ENCODE peak calls at places on chromosome 6, in seven cellular contexts. N, W, M, O, R, I and Y are unnamed samples.

GRCh38 chr6:56370591-56371198 is 123.3 kb upstream of the COL21A1 start:
- DNase-seq in N (no peak), W (no peak), M (no peak), O (peak), R (no peak), I (no peak), Y (no peak)

GRCh38 chr6:122130026-122130348 is 269.5 kb upstream of the HSF2 start:
- DNase-seq in N (no peak), W (no peak), M (no peak), O (no peak), R (no peak), I (no peak), Y (no peak)

GRCh38 chr6:118791499-118791898 is 102.5 kb upstream of the ASF1A start:
- DNase-seq in N (no peak), W (no peak), M (no peak), O (no peak), R (no peak), I (no peak), Y (no peak)

GRCh38 chr6:102571236-102571908 is 1177.9 kb downstream of the GRIK2 start:
- DNase-seq in N (no peak), W (no peak), M (no peak), O (no peak), R (no peak), I (peak), Y (no peak)

GRCh38 chr6:131199568-131200272 is 64.5 kb downstream of the AKAP7 start:
- DNase-seq in N (no peak), W (peak), M (peak), O (peak), R (peak), I (peak), Y (no peak)

GRCh38 chr6:161423271-161423670 is 149.4 kb upstream of the AGPAT4 start:
- DNase-seq in N (no peak), W (no peak), M (no peak), O (no peak), R (no peak), I (no peak), Y (no peak)

GRCh38 chr6:1039191-1039590 is 272.7 kb upstream of the FOXQ1 start:
- DNase-seq in N (no peak), W (no peak), M (no peak), O (peak), R (no peak), I (no peak), Y (no peak)

GRCh38 chr6:96015791-96016776 is at the start of gene FUT9:
- DNase-seq in N (no peak), W (peak), M (no peak), O (no peak), R (no peak), I (peak), Y (no peak)

GRCh38 chr6:83047065-83047754 is 18.4 kb downstream of the UBE3D start:
- DNase-seq in N (no peak), W (no peak), M (no peak), O (no peak), R (no peak), I (peak), Y (no peak)

GRCh38 chr6:161631676-161632194 is 357.9 kb upstream of the AGPAT4 start:
- DNase-seq in N (no peak), W (no peak), M (no peak), O (no peak), R (no peak), I (no peak), Y (peak)

GRCh38 chr6:17305219-17306001 is 24.2 kb downstream of the RBM24 start:
- DNase-seq in N (no peak), W (no peak), M (no peak), O (no peak), R (no peak), I (peak), Y (no peak)

GRCh38 chr6:111573118-111573883 is 32.4 kb downstream of the TRAF3IP2 start:
- DNase-seq in N (no peak), W (no peak), M (no peak), O (no peak), R (no peak), I (no peak), Y (peak)

GRCh38 chr6:70280462-70280861 is 22.4 kb downstream of the COL9A1 start:
- DNase-seq in N (no peak), W (peak), M (no peak), O (peak), R (no peak), I (peak), Y (no peak)

GRCh38 chr6:119347466-119348307 is 1.9 kb downstream of the MAN1A1 start:
- DNase-seq in N (no peak), W (peak), M (no peak), O (peak), R (peak), I (peak), Y (no peak)

GRCh38 chr6:83815631-83816030 is 37.5 kb upstream of the RIPPLY2 start:
- DNase-seq in N (no peak), W (no peak), M (no peak), O (no peak), R (no peak), I (no peak), Y (no peak)

GRCh38 chr6:47700051-47700450 is 1.7 kb downstream of the ADGRF4 start:
- DNase-seq in N (no peak), W (no peak), M (no peak), O (no peak), R (no peak), I (no peak), Y (no peak)

GRCh38 chr6:113644861-113645575 is 212.1 kb upstream of the MARCKS start:
- DNase-seq in N (no peak), W (no peak), M (peak), O (no peak), R (no peak), I (no peak), Y (no peak)

GRCh38 chr6:56345539-56346090 is 98.2 kb upstream of the COL21A1 start:
- DNase-seq in N (no peak), W (no peak), M (no peak), O (no peak), R (no peak), I (no peak), Y (no peak)

GRCh38 chr6:1232578-1232977 is 79.3 kb upstream of the FOXQ1 start:
- DNase-seq in N (no peak), W (no peak), M (no peak), O (no peak), R (no peak), I (no peak), Y (no peak)

GRCh38 chr6:108113557-108114519 is 39.3 kb upstream of the OSTM1 start:
- DNase-seq in N (no peak), W (no peak), M (peak), O (no peak), R (no peak), I (peak), Y (peak)

DNA sequence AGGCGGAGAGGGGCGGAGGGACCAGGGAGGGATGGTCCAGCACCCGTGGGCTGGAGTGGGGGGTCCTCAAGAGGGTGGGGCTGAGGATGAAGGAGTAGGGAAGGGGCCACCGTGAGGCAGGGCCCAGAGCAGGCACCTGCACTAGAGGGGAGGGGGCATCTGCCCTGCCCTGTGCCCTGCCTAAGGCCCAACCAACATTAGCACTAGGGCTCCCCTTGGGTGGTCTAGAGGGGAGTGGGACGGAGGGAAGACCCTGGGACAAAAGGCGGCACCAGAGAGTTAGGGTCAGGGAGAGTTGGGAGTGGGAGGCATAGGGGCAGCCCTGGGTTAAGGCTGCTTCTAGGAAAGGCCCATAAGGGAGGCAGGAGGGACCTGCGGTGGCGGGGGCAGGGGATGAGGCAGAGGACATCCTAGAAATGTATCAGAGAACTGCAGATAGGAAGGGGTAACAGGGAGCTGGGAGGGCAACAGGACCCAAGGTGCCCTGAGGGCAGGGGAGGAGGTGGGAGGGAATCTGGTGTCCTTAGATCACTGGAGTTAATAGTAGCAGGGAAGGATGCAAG is 24.5 kb downstream of the HLA-F start:
- DNase-seq in N (no peak), W (no peak), M (no peak), O (no peak), R (no peak), I (peak), Y (no peak)
- H3K4me3 ChIP-seq in N (peak), W (peak), M (peak), O (no peak), R (no peak), I (peak), Y (peak)

GRCh38 chr6:136611133-136611532 is 60.9 kb upstream of the MAP7 start:
- DNase-seq in N (no peak), W (no peak), M (peak), O (no peak), R (no peak), I (no peak), Y (no peak)
- TF ChIP-seq POLR2AphosphoS5 in N (no peak), W (no peak), M (no peak), O (no peak), R (no peak), I (no peak), Y (no peak)

DNA sequence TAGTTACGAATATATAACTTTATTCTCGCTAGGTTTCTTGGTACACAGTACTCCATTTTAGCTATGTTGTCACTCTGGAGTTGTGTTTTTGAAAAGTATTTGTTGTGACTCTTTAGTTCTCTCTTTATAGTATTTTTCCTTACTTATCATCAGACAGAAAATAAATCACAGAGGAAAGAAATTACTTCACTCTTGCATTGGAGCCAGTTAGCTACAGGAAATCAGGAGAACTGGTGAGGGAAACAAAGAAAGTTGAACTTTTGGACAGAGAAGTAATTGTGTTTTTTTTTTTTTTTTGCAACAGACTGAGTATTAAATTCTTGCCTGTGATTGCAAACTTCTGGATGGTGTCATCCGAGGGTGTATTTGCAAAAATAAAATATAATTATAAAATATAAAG is 34.0 kb downstream of the DSE start:
- DNase-seq in N (no peak), W (no peak), M (no peak), O (no peak), R (no peak), I (no peak), Y (no peak)
- H3K4me3 ChIP-seq in N (no peak), W (no peak), M (no peak), O (no peak), R (no peak), I (no peak), Y (no peak)

GRCh38 chr6:44493132-44493531 is 105.6 kb downstream of the CDC5L start:
- DNase-seq in N (no peak), W (no peak), M (no peak), O (no peak), R (no peak), I (no peak), Y (no peak)

GRCh38 chr6:44493593-44493992 is 106.1 kb downstream of the CDC5L start:
- DNase-seq in N (no peak), W (no peak), M (no peak), O (no peak), R (no peak), I (no peak), Y (no peak)

GRCh38 chr6:44487611-44488010 is 100.1 kb downstream of the CDC5L start:
- DNase-seq in N (no peak), W (no peak), M (no peak), O (no peak), R (no peak), I (no peak), Y (no peak)

GRCh38 chr6:44487002-44487401 is 99.5 kb downstream of the CDC5L start:
- DNase-seq in N (no peak), W (no peak), M (no peak), O (no peak), R (no peak), I (no peak), Y (no peak)

DNA sequence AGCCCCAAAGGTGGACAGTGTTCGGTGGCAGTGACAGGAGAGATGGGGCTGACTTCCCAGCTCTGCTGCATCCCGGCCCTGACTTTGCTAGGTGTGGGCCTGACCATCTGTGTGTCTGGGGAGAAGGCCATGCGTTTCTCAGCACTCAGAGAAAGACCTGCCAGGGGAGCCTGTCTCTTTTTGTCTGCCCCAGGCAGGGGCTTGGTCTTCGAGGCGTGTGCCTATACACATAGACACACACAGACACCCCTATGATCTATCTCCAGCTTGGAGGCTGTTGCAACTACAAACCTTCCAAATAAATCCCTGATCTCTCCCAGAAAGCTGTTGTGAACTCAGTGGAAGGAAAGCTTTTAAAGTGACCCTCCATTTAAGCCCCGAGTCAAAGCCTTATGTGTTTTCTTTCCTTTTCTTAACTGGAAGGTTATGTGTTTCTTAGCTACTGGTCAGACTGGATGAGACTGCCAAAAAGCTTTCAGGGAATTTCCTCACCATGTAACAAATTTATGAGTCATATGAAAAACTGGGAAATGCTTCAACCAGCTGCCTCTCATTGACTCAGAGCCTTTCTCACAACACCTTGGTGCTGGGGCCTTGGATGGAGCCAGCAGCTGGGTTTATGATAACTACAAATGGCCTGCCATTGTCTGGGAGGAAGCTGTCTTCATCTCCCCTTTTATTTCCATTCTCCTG is 102.6 kb downstream of the CDC5L start:
- DNase-seq in N (no peak), W (no peak), M (peak), O (no peak), R (no peak), I (no peak), Y (no peak)
- TF ChIP-seq POLR2AphosphoS5 in N (peak), W (no peak), M (no peak), O (no peak), R (no peak), I (no peak), Y (no peak)

GRCh38 chr6:37520926-37521325 is 21.2 kb upstream of the CCDC167 start:
- DNase-seq in N (no peak), W (peak), M (no peak), O (no peak), R (no peak), I (no peak), Y (no peak)
- H3K4me3 ChIP-seq in N (no peak), W (no peak), M (no peak), O (no peak), R (no peak), I (no peak), Y (no peak)

DNA sequence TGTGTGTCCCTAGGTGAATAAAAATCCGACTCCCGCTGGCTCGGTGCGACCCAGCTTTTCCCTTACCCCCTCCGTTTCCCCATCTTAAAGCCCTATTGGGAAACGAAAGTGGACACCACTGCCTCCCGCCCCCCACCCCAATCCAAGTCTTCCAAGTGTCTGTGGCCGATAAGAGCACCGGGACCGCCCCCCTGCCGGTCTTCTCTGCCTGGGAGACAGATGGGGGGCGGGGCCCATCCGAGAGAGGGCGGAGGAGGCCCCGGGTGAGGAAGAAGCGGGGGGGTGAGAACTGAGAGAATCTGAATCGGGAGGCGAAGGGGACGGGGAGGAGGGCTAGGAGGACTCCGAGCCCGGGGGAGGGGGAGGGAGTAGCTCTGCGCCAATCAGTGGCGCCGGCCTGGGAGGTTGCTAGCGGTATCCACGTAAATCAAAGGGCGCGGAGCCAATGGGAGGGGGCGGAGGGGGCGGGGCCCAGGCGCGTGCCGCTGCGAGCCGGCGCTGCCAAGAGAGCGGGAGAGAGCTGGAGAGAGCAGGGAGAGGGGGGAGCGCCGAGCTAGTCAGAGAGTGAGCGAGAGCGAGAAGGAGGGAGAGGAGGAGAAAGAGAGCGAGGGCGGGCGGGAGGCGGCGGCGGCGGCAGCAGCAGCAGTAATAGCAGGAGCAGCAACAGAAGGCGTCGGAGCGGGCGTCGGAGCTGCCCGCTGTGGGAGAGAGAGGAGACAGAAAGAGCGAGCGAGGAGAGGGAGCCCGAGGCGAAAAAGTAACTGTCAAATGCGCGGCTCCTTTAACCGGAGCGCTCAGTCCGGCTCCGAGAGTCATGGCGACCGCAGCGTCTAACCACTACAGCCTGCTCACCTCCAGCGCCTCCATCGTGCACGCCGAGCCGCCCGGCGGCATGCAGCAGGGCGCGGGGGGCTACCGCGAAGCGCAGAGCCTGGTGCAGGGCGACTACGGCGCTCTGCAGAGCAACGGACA is at the start of gene POU3F2:
- DNase-seq in N (no peak), W (peak), M (no peak), O (peak), R (peak), I (peak), Y (peak)
- TF ChIP-seq POLR2AphosphoS5 in N (no peak), W (peak), M (no peak), O (no peak), R (no peak), I (no peak), Y (peak)

GRCh38 chr6:13796781-13797180 is 17.6 kb downstream of the MCUR1 start:
- DNase-seq in N (no peak), W (no peak), M (no peak), O (no peak), R (no peak), I (no peak), Y (no peak)

GRCh38 chr6:13788820-13789219 is 25.5 kb downstream of the MCUR1 start:
- DNase-seq in N (no peak), W (no peak), M (no peak), O (no peak), R (no peak), I (no peak), Y (no peak)

GRCh38 chr6:13795041-13795748 is 19.2 kb downstream of the MCUR1 start:
- DNase-seq in N (no peak), W (peak), M (peak), O (peak), R (peak), I (peak), Y (peak)

DNA sequence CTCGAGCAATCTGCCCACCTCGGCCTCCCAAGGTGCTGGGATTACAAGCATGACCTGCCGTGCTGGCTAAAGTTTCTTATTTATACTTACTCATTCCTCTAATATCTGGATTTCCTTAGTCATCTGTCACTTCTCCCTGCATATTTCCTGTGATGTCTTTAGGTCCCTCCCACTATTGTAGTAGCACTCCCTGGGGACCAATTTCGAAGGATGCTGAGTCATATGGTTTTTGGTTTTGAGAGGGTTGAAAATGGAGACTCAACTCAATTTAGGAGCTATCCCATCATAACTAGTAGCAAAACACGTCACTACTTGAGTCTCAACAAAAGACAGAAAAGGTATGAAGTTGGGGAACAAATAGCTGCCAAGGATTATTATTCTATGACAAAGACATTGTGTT is 20.2 kb downstream of the MCUR1 start:
- DNase-seq in N (no peak), W (no peak), M (no peak), O (no peak), R (no peak), I (no peak), Y (no peak)
- H3K4me3 ChIP-seq in N (no peak), W (no peak), M (no peak), O (no peak), R (no peak), I (no peak), Y (peak)

GRCh38 chr6:27747637-27748036 is 164.6 kb downstream of the OR2B2 start:
- DNase-seq in N (no peak), W (no peak), M (no peak), O (no peak), R (no peak), I (no peak), Y (no peak)

GRCh38 chr6:27743787-27744186 is 168.4 kb downstream of the OR2B2 start:
- DNase-seq in N (no peak), W (no peak), M (no peak), O (no peak), R (no peak), I (peak), Y (no peak)

GRCh38 chr6:27748662-27749061 is 163.5 kb downstream of the OR2B2 start:
- DNase-seq in N (no peak), W (no peak), M (no peak), O (no peak), R (no peak), I (no peak), Y (no peak)

GRCh38 chr6:27742833-27743573 is 169.2 kb downstream of the OR2B2 start:
- DNase-seq in N (no peak), W (no peak), M (no peak), O (no peak), R (no peak), I (no peak), Y (no peak)
- TF ChIP-seq POLR2AphosphoS5 in N (no peak), W (no peak), M (no peak), O (no peak), R (no peak), I (no peak), Y (no peak)

DNA sequence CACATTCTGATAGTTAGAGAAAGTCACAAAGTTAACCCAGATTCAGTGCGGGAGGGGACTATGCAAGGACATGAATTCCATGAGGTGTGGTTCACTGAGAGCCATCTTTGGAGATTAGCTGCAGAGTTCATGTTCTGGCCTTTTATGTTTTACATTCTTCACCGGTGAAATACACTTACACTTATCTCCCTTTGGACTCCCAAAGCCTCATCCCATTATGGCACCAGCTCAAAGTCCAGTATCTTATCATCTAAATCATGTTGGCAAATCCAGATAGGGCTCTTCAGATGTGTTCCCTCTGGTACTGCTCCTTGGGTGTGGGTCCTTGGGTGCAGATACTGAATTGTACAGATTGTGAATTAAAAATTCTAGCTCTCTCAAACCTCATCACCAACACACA is 53.8 kb upstream of the LRRC1 start:
- DNase-seq in N (no peak), W (no peak), M (no peak), O (no peak), R (no peak), I (no peak), Y (no peak)
- H3K4me3 ChIP-seq in N (no peak), W (no peak), M (no peak), O (no peak), R (no peak), I (no peak), Y (no peak)